ENCODE peak calls at places on chromosomes 5 and 9, in seven cellular contexts. Z, B, L, P, X, K and J are unnamed samples.

GRCh38 chr5:45623855-45624254 is 72.3 kb downstream of the HCN1 start:
- DNase-seq in Z (no peak), B (no peak), L (no peak), P (no peak), X (no peak), K (no peak), J (no peak)

GRCh38 chr5:170648546-170648945 is 135.0 kb upstream of the GABRP start:
- DNase-seq in Z (no peak), B (no peak), L (no peak), P (no peak), X (no peak), K (no peak), J (no peak)

GRCh38 chr5:95697781-95698681 is 15.2 kb upstream of the SPATA9 start:
- DNase-seq in Z (no peak), B (no peak), L (peak; percentile 97), P (no peak), X (no peak), K (no peak), J (no peak)

GRCh38 chr5:6442333-6442732 is 6.3 kb upstream of the UBE2QL1 start:
- DNase-seq in Z (no peak), B (no peak), L (no peak), P (no peak), X (no peak), K (no peak), J (no peak)

GRCh38 chr5:105924366-105924765 is 1746.4 kb downstream of the EFNA5 start:
- DNase-seq in Z (no peak), B (peak; percentile 51), L (peak; percentile 75), P (no peak), X (no peak), K (no peak), J (no peak)

GRCh38 chr9:101711330-101711941 is 27.0 kb downstream of the GRIN3A start:
- DNase-seq in Z (no peak), B (no peak), L (peak; percentile 61), P (no peak), X (no peak), K (peak; percentile 47), J (no peak)

GRCh38 chr5:141412853-141413539 is at the start of gene PCDHGA10:
- DNase-seq in Z (no peak), B (peak; percentile 65), L (peak; percentile 87), P (peak; percentile 67), X (no peak), K (peak; percentile 57), J (no peak)

GRCh38 chr9:85224729-85225128 is 517.0 kb downstream of the AGTPBP1 start:
- DNase-seq in Z (no peak), B (peak; percentile 97), L (no peak), P (no peak), X (no peak), K (no peak), J (no peak)

GRCh38 chr9:128558431-128559310 is 6.3 kb downstream of the SPTAN1 start:
- DNase-seq in Z (peak; percentile 67), B (peak; percentile 93), L (peak; percentile 97), P (peak; percentile 91), X (peak; percentile 73), K (peak; percentile 36), J (peak; percentile 88)

GRCh38 chr9:89661956-89662717 is 57.3 kb downstream of the GADD45G start:
- DNase-seq in Z (peak; percentile 96), B (peak; percentile 96), L (peak; percentile 97), P (peak; percentile 100), X (peak; percentile 99), K (peak; percentile 91), J (peak; percentile 99)

GRCh38 chr5:173602423-173602822 is 14.0 kb downstream of the BOD1 start:
- DNase-seq in Z (no peak), B (peak; percentile 92), L (peak; percentile 27), P (no peak), X (no peak), K (no peak), J (no peak)

GRCh38 chr9:108119530-108120113 is 630.1 kb upstream of the KLF4 start:
- DNase-seq in Z (no peak), B (no peak), L (no peak), P (no peak), X (no peak), K (no peak), J (no peak)

GRCh38 chr5:3564827-3565560 is 30.6 kb upstream of the IRX1 start:
- DNase-seq in Z (no peak), B (no peak), L (no peak), P (no peak), X (no peak), K (peak; percentile 45), J (no peak)

GRCh38 chr5:178416919-178417318 is 173.3 kb downstream of the COL23A1 start:
- DNase-seq in Z (no peak), B (peak; percentile 16), L (no peak), P (no peak), X (no peak), K (no peak), J (peak; percentile 15)

GRCh38 chr5:80930940-80931339 is 29.2 kb upstream of the RASGRF2 start:
- DNase-seq in Z (no peak), B (no peak), L (no peak), P (no peak), X (no peak), K (no peak), J (no peak)

GRCh38 chr5:129448654-129449053 is 11.4 kb upstream of the ADAMTS19 start:
- DNase-seq in Z (no peak), B (no peak), L (no peak), P (no peak), X (no peak), K (no peak), J (no peak)

GRCh38 chr5:67992919-67993318 is 222.6 kb upstream of the PIK3R1 start:
- DNase-seq in Z (no peak), B (peak; percentile 56), L (no peak), P (no peak), X (no peak), K (no peak), J (no peak)
- H3K27ac ChIP-seq in Z (no peak overlapping the region), B (no peak overlapping the region), L (no peak overlapping the region), P (no peak overlapping the region), X (no peak overlapping the region), K (no peak overlapping the region), J (no peak overlapping the region)

GRCh38 chr5:96896285-96896711 is 20.0 kb downstream of the ERAP2 start:
- DNase-seq in Z (no peak), B (no peak), L (no peak), P (no peak), X (no peak), K (no peak), J (no peak)
- H3K27ac ChIP-seq in Z (no peak overlapping the region), B (no peak overlapping the region), L (no peak overlapping the region), P (no peak overlapping the region), X (no peak overlapping the region), K (no peak overlapping the region), J (no peak overlapping the region)

GRCh38 chr9:7936201-7936600 is 136.6 kb upstream of the DMAC1 start:
- DNase-seq in Z (peak; percentile 0), B (no peak), L (no peak), P (no peak), X (no peak), K (no peak), J (no peak)

GRCh38 chr9:7935666-7936065 is 136.1 kb upstream of the DMAC1 start:
- DNase-seq in Z (no peak), B (peak; percentile 41), L (no peak), P (no peak), X (no peak), K (no peak), J (no peak)

GRCh38 chr9:7938092-7938491 is 138.5 kb upstream of the DMAC1 start:
- DNase-seq in Z (no peak), B (no peak), L (no peak), P (peak; percentile 51), X (no peak), K (no peak), J (no peak)

GRCh38 chr9:7937018-7937417 is 137.4 kb upstream of the DMAC1 start:
- DNase-seq in Z (no peak), B (no peak), L (no peak), P (no peak), X (no peak), K (no peak), J (no peak)
- H3K27ac ChIP-seq in Z (no peak overlapping the region), B (no peak overlapping the region), L (no peak overlapping the region), P (no peak overlapping the region), X (no peak overlapping the region), K (no peak overlapping the region), J (no peak overlapping the region)

GRCh38 chr9:26954050-26954508 is 2.1 kb upstream of the IFT74 start:
- DNase-seq in Z (no peak), B (no peak), L (no peak), P (no peak), X (no peak), K (no peak), J (no peak)
- H3K27ac ChIP-seq in Z (peak overlapping the region; percentile 14), B (no peak overlapping the region), L (no peak overlapping the region), P (no peak overlapping the region), X (no peak overlapping the region), K (no peak overlapping the region), J (peak overlapping the region; percentile 86)

GRCh38 chr9:125100822-125101221 is 42.5 kb downstream of the SCAI start:
- DNase-seq in Z (no peak), B (no peak), L (no peak), P (no peak), X (no peak), K (no peak), J (no peak)
- H3K27ac ChIP-seq in Z (no peak overlapping the region), B (no peak overlapping the region), L (no peak overlapping the region), P (no peak overlapping the region), X (no peak overlapping the region), K (no peak overlapping the region), J (no peak overlapping the region)